ENCODE peak calls at places on chromosomes 7 and 10, in six cellular contexts. D, Z, P, T, V and X are unnamed samples.

GRCh38 chr7:131328387-131329175 is 905 bp downstream of the MKLN1 start:
- DNase-seq in P (peak; percentile 1), Z (no peak), T (peak; percentile 60), D (peak; percentile 41), V (no peak), X (no peak)

GRCh38 chr10:95324436-95325268 is 33.8 kb upstream of the PDLIM1 start:
- DNase-seq in P (no peak), V (no peak), T (no peak), D (peak; percentile 51), Z (no peak), X (no peak)

GRCh38 chr10:100664509-100664908 is 80.9 kb upstream of the PAX2 start:
- DNase-seq in V (no peak), P (no peak), D (no peak), T (no peak), Z (no peak), X (no peak)

GRCh38 chr7:44964831-44965440 is 13.9 kb downstream of the MYO1G start:
- DNase-seq in V (no peak), Z (no peak), T (no peak), D (no peak), P (no peak), X (no peak)

GRCh38 chr10:69065406-69066361 is 22.2 kb upstream of the SRGN start:
- DNase-seq in P (peak; percentile 51), D (peak; percentile 80), Z (no peak), T (peak; percentile 87), V (no peak), X (no peak)

GRCh38 chr10:127354255-127354654 is 157.9 kb upstream of the INSYN2A start:
- DNase-seq in Z (no peak), P (no peak), D (no peak), V (no peak), T (no peak), X (no peak)

GRCh38 chr7:111708072-111708471 is 145.8 kb upstream of the IMMP2L start:
- DNase-seq in T (no peak), P (no peak), D (peak; percentile 18), V (no peak), Z (no peak), X (no peak)

GRCh38 chr7:124120911-124121310 is 88.0 kb upstream of the TMEM229A start:
- DNase-seq in V (no peak), P (no peak), Z (no peak), T (no peak), D (no peak), X (no peak)

GRCh38 chr7:15159239-15159638 is 256.7 kb upstream of the DGKB start:
- DNase-seq in T (no peak), D (no peak), V (no peak), P (no peak), Z (no peak), X (no peak)

GRCh38 chr7:79529896-79530235 is 76.4 kb upstream of the MAGI2 start:
- DNase-seq in D (peak; percentile 45), Z (no peak), V (no peak), P (peak; percentile 31), T (no peak), X (no peak)

GRCh38 chr10:131934769-131935168 is 34.0 kb downstream of the PPP2R2D start:
- DNase-seq in D (no peak), P (no peak), V (no peak), Z (no peak), T (no peak), X (no peak)

GRCh38 chr10:131937832-131938231 is 37.0 kb downstream of the PPP2R2D start:
- DNase-seq in T (no peak), Z (no peak), D (no peak), V (no peak), P (peak; percentile 79), X (no peak)

GRCh38 chr10:131935260-131935659 is 34.5 kb downstream of the PPP2R2D start:
- DNase-seq in T (no peak), V (no peak), P (no peak), D (no peak), Z (no peak), X (no peak)

GRCh38 chr10:131938681-131939080 is 37.9 kb downstream of the PPP2R2D start:
- DNase-seq in D (no peak), T (no peak), Z (no peak), P (peak; percentile 89), V (no peak), X (no peak)

DNA sequence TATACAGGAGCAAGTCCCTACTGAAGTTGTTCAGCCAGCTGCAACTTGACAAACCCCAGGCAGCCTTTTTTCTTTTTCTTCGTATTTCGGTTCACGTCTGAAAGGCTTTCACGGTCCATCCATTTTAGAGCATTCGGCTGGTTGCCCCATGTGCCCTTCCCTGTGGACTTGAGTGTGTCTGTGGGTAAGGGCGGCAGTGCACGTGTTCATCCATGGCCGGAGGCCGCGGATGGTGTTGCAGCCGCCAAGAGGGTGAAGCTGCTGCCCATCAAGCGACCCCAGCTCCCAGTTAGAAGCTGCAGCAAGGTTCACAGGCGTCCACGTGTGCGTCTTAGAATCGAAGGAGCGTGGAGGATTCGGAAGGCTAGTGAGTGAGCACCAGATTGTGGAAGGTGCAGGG is 35.9 kb downstream of the PPP2R2D start:
- DNase-seq in Z (no peak), D (no peak), T (no peak), P (no peak), V (no peak), X (no peak)
- H4K91ac ChIP-seq in Z (no peak overlapping the region), D (no peak overlapping the region), T (no peak overlapping the region), P (no peak overlapping the region), V (no peak overlapping the region), X (no peak overlapping the region)

GRCh38 chr10:117237401-117237991 is 3.4 kb upstream of the SLC18A2 start:
- DNase-seq in T (no peak), Z (no peak), P (no peak), D (no peak), V (no peak), X (no peak)
- H4K91ac ChIP-seq in T (no peak overlapping the region), Z (no peak overlapping the region), P (no peak overlapping the region), D (no peak overlapping the region), V (no peak overlapping the region), X (no peak overlapping the region)

DNA sequence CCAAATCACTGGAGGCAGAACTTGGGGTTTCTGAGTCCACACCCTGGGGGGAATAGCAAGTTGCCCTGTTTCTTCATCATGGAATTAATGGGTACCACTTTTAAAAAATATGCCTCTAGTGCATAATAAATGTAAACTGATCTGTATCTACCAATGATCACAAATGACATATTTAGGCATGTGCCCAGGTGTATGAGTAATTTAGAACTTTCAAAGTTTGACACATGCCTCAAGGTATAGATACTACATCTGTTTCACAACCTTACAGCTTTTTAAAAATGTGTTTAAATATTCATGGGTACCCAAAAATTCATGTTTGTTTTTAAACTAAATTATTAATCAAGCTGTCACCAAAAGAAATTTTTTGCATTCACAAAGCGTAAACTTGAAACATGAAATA is 226.0 kb downstream of the KIAA1217 start:
- DNase-seq in T (no peak), D (no peak), P (no peak), V (no peak), Z (no peak), X (no peak)
- H4K91ac ChIP-seq in T (no peak overlapping the region), D (no peak overlapping the region), P (no peak overlapping the region), V (no peak overlapping the region), Z (no peak overlapping the region), X (no peak overlapping the region)

GRCh38 chr10:12135631-12136030 is 6.2 kb downstream of the SEC61A2 start:
- DNase-seq in D (peak; percentile 86), P (no peak), Z (no peak), V (no peak), T (peak; percentile 43), X (no peak)
- H4K91ac ChIP-seq in D (peak overlapping the region; percentile 19), P (no peak overlapping the region), Z (no peak overlapping the region), V (no peak overlapping the region), T (no peak overlapping the region), X (no peak overlapping the region)

GRCh38 chr10:110612073-110612472 is 32.1 kb upstream of the RBM20 start:
- DNase-seq in D (no peak), Z (no peak), T (no peak), P (no peak), V (no peak), X (no peak)
- H4K91ac ChIP-seq in D (no peak overlapping the region), Z (no peak overlapping the region), T (no peak overlapping the region), P (no peak overlapping the region), V (no peak overlapping the region), X (no peak overlapping the region)

GRCh38 chr7:107936312-107936711 is 45.3 kb downstream of the DLD start:
- DNase-seq in Z (no peak), V (no peak), D (no peak), P (no peak), T (no peak), X (no peak)
- H4K91ac ChIP-seq in Z (no peak overlapping the region), V (no peak overlapping the region), D (no peak overlapping the region), P (no peak overlapping the region), T (no peak overlapping the region), X (no peak overlapping the region)